ENCODE peak calls at places on chromosomes 4 and X, in nine cellular contexts. One of them, this sample, is unnamed.

GRCh38 chr4:84366932-84367331 is 132.2 kb downstream of the NKX6-1 start:
- DNase-seq in AG04450: no peak
- DNase-seq in SJSA1: no peak
- DNase-seq in fibroblast of the aortic adventitia: no peak
- DNase-seq in fibroblast of mammary gland: no peak
- DNase-seq in CD8-positive, alpha-beta T cell: no peak
- DNase-seq in adrenal gland: no peak
- DNase-seq in GM23338: no peak
- DNase-seq in H1: no peak
- DNase-seq in this sample: no peak

GRCh38 chrX:19487520-19488200 is 27.6 kb downstream of the MAP3K15 start:
- DNase-seq in AG04450: no peak
- DNase-seq in SJSA1: no peak
- DNase-seq in fibroblast of the aortic adventitia: no peak
- DNase-seq in fibroblast of mammary gland: no peak
- DNase-seq in CD8-positive, alpha-beta T cell: no peak
- DNase-seq in adrenal gland: peak; percentile 42
- DNase-seq in GM23338: no peak
- DNase-seq in H1: no peak
- DNase-seq in this sample: no peak

GRCh38 chr4:108851346-108851745 is 88.5 kb upstream of the ETNPPL start:
- DNase-seq in AG04450: no peak
- DNase-seq in SJSA1: no peak
- DNase-seq in fibroblast of the aortic adventitia: peak; percentile 48
- DNase-seq in fibroblast of mammary gland: peak; percentile 76
- DNase-seq in CD8-positive, alpha-beta T cell: no peak
- DNase-seq in adrenal gland: no peak
- DNase-seq in GM23338: no peak
- DNase-seq in H1: no peak
- DNase-seq in this sample: peak; percentile 87

GRCh38 chr4:100098011-100098545 is 92.2 kb downstream of the DDIT4L start:
- DNase-seq in AG04450: no peak
- DNase-seq in SJSA1: no peak
- DNase-seq in fibroblast of the aortic adventitia: no peak
- DNase-seq in fibroblast of mammary gland: no peak
- DNase-seq in CD8-positive, alpha-beta T cell: no peak
- DNase-seq in adrenal gland: no peak
- DNase-seq in GM23338: no peak
- DNase-seq in H1: no peak
- DNase-seq in this sample: no peak

GRCh38 chr4:4659871-4660651 is 118.2 kb upstream of the STX18 start:
- DNase-seq in AG04450: peak; percentile 74
- DNase-seq in SJSA1: peak; percentile 89
- DNase-seq in fibroblast of the aortic adventitia: peak; percentile 89
- DNase-seq in fibroblast of mammary gland: peak; percentile 94
- DNase-seq in CD8-positive, alpha-beta T cell: no peak
- DNase-seq in adrenal gland: no peak
- DNase-seq in GM23338: no peak
- DNase-seq in H1: no peak
- DNase-seq in this sample: peak; percentile 93

GRCh38 chr4:10192331-10192730 is 75.7 kb upstream of the WDR1 start:
- DNase-seq in AG04450: no peak
- DNase-seq in SJSA1: no peak
- DNase-seq in fibroblast of the aortic adventitia: no peak
- DNase-seq in fibroblast of mammary gland: no peak
- DNase-seq in CD8-positive, alpha-beta T cell: no peak
- DNase-seq in adrenal gland: no peak
- DNase-seq in GM23338: no peak
- DNase-seq in H1: no peak
- DNase-seq in this sample: no peak

GRCh38 chrX:124211312-124211942 is 121.0 kb upstream of the TEX13D start:
- DNase-seq in AG04450: no peak
- DNase-seq in SJSA1: no peak
- DNase-seq in fibroblast of the aortic adventitia: peak; percentile 8
- DNase-seq in fibroblast of mammary gland: peak; percentile 30
- DNase-seq in CD8-positive, alpha-beta T cell: no peak
- DNase-seq in adrenal gland: no peak
- DNase-seq in GM23338: peak; percentile 68
- DNase-seq in H1: no peak
- DNase-seq in this sample: peak; percentile 23

GRCh38 chr4:1592179-1593037 is 91.7 kb downstream of the FAM53A start:
- DNase-seq in AG04450: no peak
- DNase-seq in SJSA1: no peak
- DNase-seq in fibroblast of the aortic adventitia: no peak
- DNase-seq in fibroblast of mammary gland: no peak
- DNase-seq in CD8-positive, alpha-beta T cell: no peak
- DNase-seq in adrenal gland: no peak
- DNase-seq in GM23338: no peak
- DNase-seq in H1: no peak
- DNase-seq in this sample: no peak

GRCh38 chr4:169005453-169006099 is 4.5 kb downstream of the CBR4 start:
- DNase-seq in AG04450: no peak
- DNase-seq in SJSA1: no peak
- DNase-seq in fibroblast of the aortic adventitia: peak; percentile 59
- DNase-seq in fibroblast of mammary gland: peak; percentile 41
- DNase-seq in CD8-positive, alpha-beta T cell: no peak
- DNase-seq in adrenal gland: no peak
- DNase-seq in GM23338: no peak
- DNase-seq in H1: no peak
- DNase-seq in this sample: peak; percentile 29

GRCh38 chrX:49273181-49273727 is 3.7 kb downstream of the PPP1R3F start:
- DNase-seq in AG04450: no peak
- DNase-seq in SJSA1: no peak
- DNase-seq in fibroblast of the aortic adventitia: no peak
- DNase-seq in fibroblast of mammary gland: no peak
- DNase-seq in CD8-positive, alpha-beta T cell: no peak
- DNase-seq in adrenal gland: no peak
- DNase-seq in GM23338: no peak
- DNase-seq in H1: no peak
- DNase-seq in this sample: no peak

GRCh38 chrX:7065473-7065872 is 82.0 kb upstream of the STS start:
- DNase-seq in AG04450: no peak
- DNase-seq in SJSA1: no peak
- DNase-seq in fibroblast of the aortic adventitia: no peak
- DNase-seq in fibroblast of mammary gland: no peak
- DNase-seq in CD8-positive, alpha-beta T cell: no peak
- DNase-seq in adrenal gland: no peak
- DNase-seq in GM23338: no peak
- DNase-seq in H1: no peak
- DNase-seq in this sample: no peak

GRCh38 chrX:8455600-8455999 is 9.0 kb upstream of the VCX3B start:
- DNase-seq in AG04450: no peak
- DNase-seq in SJSA1: no peak
- DNase-seq in fibroblast of the aortic adventitia: no peak
- DNase-seq in fibroblast of mammary gland: no peak
- DNase-seq in CD8-positive, alpha-beta T cell: no peak
- DNase-seq in adrenal gland: no peak
- DNase-seq in GM23338: peak; percentile 5
- DNase-seq in H1: no peak
- DNase-seq in this sample: no peak

GRCh38 chrX:10089378-10089795 is 67.4 kb upstream of the CLCN4 start:
- DNase-seq in AG04450: no peak
- DNase-seq in SJSA1: no peak
- DNase-seq in fibroblast of the aortic adventitia: peak; percentile 16
- DNase-seq in fibroblast of mammary gland: no peak
- DNase-seq in CD8-positive, alpha-beta T cell: no peak
- DNase-seq in adrenal gland: no peak
- DNase-seq in GM23338: no peak
- DNase-seq in H1: no peak
- DNase-seq in this sample: no peak

GRCh38 chr4:184413227-184414064 is 60.9 kb downstream of the IRF2 start:
- DNase-seq in AG04450: no peak
- DNase-seq in SJSA1: no peak
- DNase-seq in fibroblast of the aortic adventitia: no peak
- DNase-seq in fibroblast of mammary gland: no peak
- DNase-seq in CD8-positive, alpha-beta T cell: no peak
- DNase-seq in adrenal gland: no peak
- DNase-seq in GM23338: no peak
- DNase-seq in H1: no peak
- DNase-seq in this sample: no peak

GRCh38 chr4:134807231-134807745 is 605.7 kb upstream of the PABPC4L start:
- DNase-seq in AG04450: no peak
- DNase-seq in SJSA1: no peak
- DNase-seq in fibroblast of the aortic adventitia: no peak
- DNase-seq in fibroblast of mammary gland: no peak
- DNase-seq in CD8-positive, alpha-beta T cell: no peak
- DNase-seq in adrenal gland: no peak
- DNase-seq in GM23338: no peak
- DNase-seq in H1: no peak
- DNase-seq in this sample: no peak

GRCh38 chr4:159048166-159048886 is 54.6 kb upstream of the RAPGEF2 start:
- DNase-seq in AG04450: peak; percentile 43
- DNase-seq in SJSA1: peak; percentile 42
- DNase-seq in fibroblast of the aortic adventitia: peak; percentile 86
- DNase-seq in fibroblast of mammary gland: peak; percentile 72
- DNase-seq in CD8-positive, alpha-beta T cell: no peak
- DNase-seq in adrenal gland: peak; percentile 64
- DNase-seq in GM23338: peak; percentile 63
- DNase-seq in H1: no peak
- DNase-seq in this sample: peak; percentile 74
- H3K4me3 ChIP-seq in AG04450: peak overlapping the region; percentile 32
- H3K4me3 ChIP-seq in SJSA1: peak overlapping the region; percentile 14
- H3K4me3 ChIP-seq in fibroblast of the aortic adventitia: peak overlapping the region; percentile 53
- H3K4me3 ChIP-seq in fibroblast of mammary gland: peak overlapping the region; percentile 38
- H3K4me3 ChIP-seq in CD8-positive, alpha-beta T cell: no peak overlapping the region
- H3K4me3 ChIP-seq in adrenal gland: no peak overlapping the region
- H3K4me3 ChIP-seq in GM23338: no peak overlapping the region
- H3K4me3 ChIP-seq in H1: no peak overlapping the region
- H3K4me3 ChIP-seq in this sample: peak overlapping the region; percentile 44

GRCh38 chrX:47936940-47937317 is 66.9 kb downstream of the ZNF182 start:
- DNase-seq in AG04450: no peak
- DNase-seq in SJSA1: no peak
- DNase-seq in fibroblast of the aortic adventitia: no peak
- DNase-seq in fibroblast of mammary gland: no peak
- DNase-seq in CD8-positive, alpha-beta T cell: no peak
- DNase-seq in adrenal gland: no peak
- DNase-seq in GM23338: no peak
- DNase-seq in H1: no peak
- DNase-seq in this sample: no peak
- H3K4me3 ChIP-seq in AG04450: no peak overlapping the region
- H3K4me3 ChIP-seq in SJSA1: no peak overlapping the region
- H3K4me3 ChIP-seq in fibroblast of the aortic adventitia: no peak overlapping the region
- H3K4me3 ChIP-seq in fibroblast of mammary gland: no peak overlapping the region
- H3K4me3 ChIP-seq in CD8-positive, alpha-beta T cell: peak overlapping the region; percentile 17
- H3K4me3 ChIP-seq in adrenal gland: no peak overlapping the region
- H3K4me3 ChIP-seq in GM23338: peak overlapping the region; percentile 39
- H3K4me3 ChIP-seq in H1: no peak overlapping the region
- H3K4me3 ChIP-seq in this sample: no peak overlapping the region

GRCh38 chr4:143344011-143344410 is 7.3 kb downstream of the GAB1 start:
- DNase-seq in AG04450: no peak
- DNase-seq in SJSA1: no peak
- DNase-seq in fibroblast of the aortic adventitia: no peak
- DNase-seq in fibroblast of mammary gland: no peak
- DNase-seq in CD8-positive, alpha-beta T cell: no peak
- DNase-seq in adrenal gland: no peak
- DNase-seq in GM23338: peak; percentile 27
- DNase-seq in H1: no peak
- DNase-seq in this sample: no peak

GRCh38 chr4:143343276-143343831 is 6.7 kb downstream of the GAB1 start:
- DNase-seq in AG04450: no peak
- DNase-seq in SJSA1: no peak
- DNase-seq in fibroblast of the aortic adventitia: no peak
- DNase-seq in fibroblast of mammary gland: no peak
- DNase-seq in CD8-positive, alpha-beta T cell: no peak
- DNase-seq in adrenal gland: no peak
- DNase-seq in GM23338: peak; percentile 59
- DNase-seq in H1: no peak
- DNase-seq in this sample: no peak

GRCh38 chr4:143346208-143346607 is 9.5 kb downstream of the GAB1 start:
- DNase-seq in AG04450: no peak
- DNase-seq in SJSA1: no peak
- DNase-seq in fibroblast of the aortic adventitia: no peak
- DNase-seq in fibroblast of mammary gland: no peak
- DNase-seq in CD8-positive, alpha-beta T cell: no peak
- DNase-seq in adrenal gland: no peak
- DNase-seq in GM23338: peak; percentile 55
- DNase-seq in H1: no peak
- DNase-seq in this sample: no peak

GRCh38 chr4:143347495-143347894 is 10.8 kb downstream of the GAB1 start:
- DNase-seq in AG04450: no peak
- DNase-seq in SJSA1: no peak
- DNase-seq in fibroblast of the aortic adventitia: no peak
- DNase-seq in fibroblast of mammary gland: no peak
- DNase-seq in CD8-positive, alpha-beta T cell: no peak
- DNase-seq in adrenal gland: no peak
- DNase-seq in GM23338: no peak
- DNase-seq in H1: no peak
- DNase-seq in this sample: no peak

GRCh38 chr4:143344774-143345173 is 8.1 kb downstream of the GAB1 start:
- DNase-seq in AG04450: no peak
- DNase-seq in SJSA1: no peak
- DNase-seq in fibroblast of the aortic adventitia: peak; percentile 60
- DNase-seq in fibroblast of mammary gland: no peak
- DNase-seq in CD8-positive, alpha-beta T cell: no peak
- DNase-seq in adrenal gland: no peak
- DNase-seq in GM23338: no peak
- DNase-seq in H1: no peak
- DNase-seq in this sample: no peak
- H3K4me3 ChIP-seq in AG04450: no peak overlapping the region
- H3K4me3 ChIP-seq in SJSA1: no peak overlapping the region
- H3K4me3 ChIP-seq in fibroblast of the aortic adventitia: no peak overlapping the region
- H3K4me3 ChIP-seq in fibroblast of mammary gland: no peak overlapping the region
- H3K4me3 ChIP-seq in CD8-positive, alpha-beta T cell: no peak overlapping the region
- H3K4me3 ChIP-seq in adrenal gland: peak overlapping the region; percentile 4
- H3K4me3 ChIP-seq in GM23338: no peak overlapping the region
- H3K4me3 ChIP-seq in H1: no peak overlapping the region
- H3K4me3 ChIP-seq in this sample: no peak overlapping the region

DNA sequence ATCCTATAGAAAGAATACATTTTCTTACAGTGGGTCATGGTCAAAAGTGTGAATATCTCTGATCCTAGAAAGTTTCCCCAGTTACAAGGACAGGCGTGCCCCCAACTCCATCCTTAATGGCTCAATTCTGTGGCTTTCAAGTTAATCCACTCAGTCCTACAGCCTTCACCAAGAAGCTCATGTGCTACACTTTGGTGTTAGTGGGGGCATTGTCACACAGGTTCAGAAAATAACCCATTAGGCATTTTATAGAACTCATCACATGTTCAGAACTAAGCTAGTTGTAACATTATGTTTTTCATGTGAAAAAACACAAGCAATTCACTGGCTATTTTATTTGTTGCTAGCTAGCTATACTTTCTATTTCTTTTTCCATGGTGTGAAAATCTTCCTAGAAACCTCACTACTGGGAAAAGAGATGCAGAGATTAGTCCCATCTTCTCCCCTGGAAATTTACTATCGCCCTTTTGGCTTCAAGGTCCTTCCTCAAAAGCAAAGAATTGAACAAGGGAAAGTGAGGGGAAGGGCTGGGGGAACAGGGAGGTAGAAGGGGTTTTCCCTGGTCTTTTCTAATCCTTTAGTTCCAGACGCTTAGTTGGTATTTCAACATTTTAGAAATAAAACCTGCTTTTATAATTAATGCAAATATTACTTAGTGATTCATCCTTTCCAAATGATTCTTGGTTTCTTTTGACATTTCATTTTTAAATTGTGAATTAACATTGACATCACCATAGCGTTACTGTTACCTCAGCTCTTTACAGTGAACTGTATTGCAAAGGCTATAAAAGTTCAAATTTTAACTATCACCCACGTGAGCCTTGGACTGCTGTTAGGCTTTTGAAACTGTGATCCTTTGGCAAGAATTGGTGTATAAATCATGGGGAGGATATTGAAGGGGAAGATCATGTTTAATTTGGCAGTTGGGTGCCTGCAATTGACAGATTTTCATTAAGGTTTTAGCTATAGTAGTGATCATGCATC is 20.7 kb downstream of the NFKB1 start:
- DNase-seq in AG04450: no peak
- DNase-seq in SJSA1: no peak
- DNase-seq in fibroblast of the aortic adventitia: no peak
- DNase-seq in fibroblast of mammary gland: peak; percentile 15
- DNase-seq in CD8-positive, alpha-beta T cell: no peak
- DNase-seq in adrenal gland: no peak
- DNase-seq in GM23338: no peak
- DNase-seq in H1: no peak
- DNase-seq in this sample: no peak
- H3K4me3 ChIP-seq in AG04450: no peak overlapping the region
- H3K4me3 ChIP-seq in SJSA1: no peak overlapping the region
- H3K4me3 ChIP-seq in fibroblast of the aortic adventitia: no peak overlapping the region
- H3K4me3 ChIP-seq in fibroblast of mammary gland: no peak overlapping the region
- H3K4me3 ChIP-seq in CD8-positive, alpha-beta T cell: no peak overlapping the region
- H3K4me3 ChIP-seq in adrenal gland: no peak overlapping the region
- H3K4me3 ChIP-seq in GM23338: no peak overlapping the region
- H3K4me3 ChIP-seq in H1: no peak overlapping the region
- H3K4me3 ChIP-seq in this sample: no peak overlapping the region

This sample was measured in AG10803.